ENCODE peak calls at places on chromosome 2, in six cellular contexts. W, N, C, L, P and U are unnamed samples.

GRCh38 chr2:191050640-191050987 is 36.6 kb upstream of the STAT1 start:
- DNase-seq in C (no peak), N (no peak), P (no peak), L (no peak), W (peak; percentile 56), U (no peak)

GRCh38 chr2:107529146-107529545 is 297.5 kb upstream of the RGPD4 start:
- DNase-seq in C (no peak), N (no peak), L (no peak), W (no peak), P (no peak), U (no peak)

GRCh38 chr2:40450066-40450841 is 1.6 kb downstream of the SLC8A1 start:
- DNase-seq in W (no peak), P (peak; percentile 19), N (no peak), C (no peak), L (no peak), U (no peak)

GRCh38 chr2:38497670-38498037 is 105.1 kb downstream of the HNRNPLL start:
- DNase-seq in W (no peak), C (no peak), P (no peak), N (no peak), L (no peak), U (no peak)

GRCh38 chr2:241724259-241724974 is 10.0 kb upstream of the D2HGDH start:
- DNase-seq in C (no peak), L (no peak), P (no peak), W (no peak), N (no peak), U (no peak)

GRCh38 chr2:122884889-122885288 is 1129.4 kb downstream of the TSN start:
- DNase-seq in W (no peak), N (no peak), C (no peak), P (no peak), L (no peak), U (no peak)

GRCh38 chr2:43461461-43462073 is 134.3 kb downstream of the THADA start:
- DNase-seq in N (no peak), C (peak; percentile 79), W (no peak), P (no peak), L (no peak), U (no peak)

GRCh38 chr2:112884869-112885502 is 26.0 kb upstream of the IL37 start:
- DNase-seq in P (no peak), N (peak; percentile 73), W (no peak), L (peak; percentile 86), C (peak; percentile 56), U (peak; percentile 49)

GRCh38 chr2:112095654-112096053 is 40.6 kb downstream of the TMEM87B start:
- DNase-seq in N (no peak), P (no peak), W (no peak), C (no peak), L (no peak), U (no peak)

GRCh38 chr2:33363599-33364300 is 112.7 kb upstream of the RASGRP3 start:
- DNase-seq in C (no peak), P (no peak), N (no peak), W (no peak), L (no peak), U (no peak)

GRCh38 chr2:67255933-67256615 is 141.1 kb upstream of the ETAA1 start:
- DNase-seq in N (no peak), L (no peak), C (peak; percentile 75), P (no peak), W (peak; percentile 7), U (no peak)

GRCh38 chr2:169258045-169258601 is 104.2 kb downstream of the LRP2 start:
- DNase-seq in L (no peak), W (no peak), C (peak; percentile 51), N (no peak), P (no peak), U (no peak)

GRCh38 chr2:121748202-121748601 is 7.2 kb upstream of the TSN start:
- DNase-seq in C (no peak), N (no peak), W (peak; percentile 10), P (no peak), L (peak; percentile 54), U (no peak)

GRCh38 chr2:101753720-101754490 is 56.4 kb downstream of the MAP4K4 start:
- DNase-seq in N (no peak), P (no peak), L (no peak), C (no peak), W (no peak), U (no peak)

GRCh38 chr2:216339456-216340279 is 32.6 kb downstream of the MARCHF4 start:
- DNase-seq in P (peak; percentile 60), W (peak; percentile 37), L (no peak), C (no peak), N (no peak), U (no peak)

GRCh38 chr2:15367715-15368114 is 193.4 kb downstream of the NBAS start:
- DNase-seq in C (no peak), W (no peak), P (no peak), L (no peak), N (no peak), U (no peak)

GRCh38 chr2:109232306-109232705 is 103.3 kb downstream of the SH3RF3 start:
- DNase-seq in P (no peak), W (no peak), N (no peak), L (no peak), C (no peak), U (no peak)

GRCh38 chr2:136067897-136068540 is 49.9 kb downstream of the CXCR4 start:
- DNase-seq in C (no peak), N (no peak), L (no peak), P (no peak), W (no peak), U (no peak)

GRCh38 chr2:26035110-26035728 is 1.3 kb downstream of the RAB10 start:
- DNase-seq in W (no peak), P (no peak), N (no peak), L (peak; percentile 68), C (no peak), U (no peak)

GRCh38 chr2:166984797-166985196 is 96.5 kb downstream of the XIRP2 start:
- DNase-seq in C (no peak), N (no peak), L (no peak), W (no peak), P (no peak), U (no peak)

GRCh38 chr2:44479127-44479887 is 117.6 kb downstream of the CAMKMT start:
- DNase-seq in N (peak; percentile 62), L (peak; percentile 84), C (peak; percentile 83), W (peak; percentile 65), P (peak; percentile 12), U (peak; percentile 17)

GRCh38 chr2:45986509-45986908 is 310.7 kb upstream of the EPAS1 start:
- DNase-seq in C (no peak), W (no peak), P (no peak), L (no peak), N (no peak), U (no peak)

GRCh38 chr2:58047969-58048368 is 1.4 kb downstream of the VRK2 start:
- DNase-seq in P (no peak), C (no peak), L (peak; percentile 71), N (no peak), W (no peak), U (no peak)

GRCh38 chr2:205405752-205406151 is 276.5 kb upstream of the NRP2 start:
- DNase-seq in W (peak; percentile 54), N (no peak), C (no peak), L (no peak), P (no peak), U (no peak)

GRCh38 chr2:202098336-202098735 is 25.3 kb downstream of the KIAA2012 start:
- DNase-seq in L (no peak), C (no peak), W (no peak), N (no peak), P (no peak), U (no peak)

GRCh38 chr2:173978447-173978846 is 13.3 kb upstream of the SP3 start:
- DNase-seq in L (no peak), W (no peak), P (no peak), C (no peak), N (no peak), U (no peak)